ENCODE peak calls at places on chromosomes 13 and 19, in seven cellular contexts. B is stimulated activated CD4-positive, alpha-beta T cell treated with anti-CD3 and anti-CD28 coated beads, Interleukin-2, amount 100 ng/mL, for 48 hours; M is activated CD4-positive, alpha-beta T cell treated with anti-CD3 and anti-CD28 coated beads, Interleukin-2, amount 10 ng/mL, durations not matched to agents 7 days and 5 days; D is CD8-positive, alpha-beta T cell; Y is T-helper 9 cell; A is mammary epithelial cell; Z is frontal cortex. S is an unnamed sample.

GRCh38 chr13:27403252-27403678 is 21.2 kb upstream of the GTF3A start:
- DNase-seq in B (no peak), M (no peak), D (no peak), Y (no peak), A (peak), Z (no peak), S (peak)

GRCh38 chr19:39401549-39402416 is 4.9 kb upstream of the ZFP36 start:
- DNase-seq in B (peak), M (peak), D (peak), Y (peak), A (peak), Z (no peak), S (peak)

GRCh38 chr13:99608345-99608744 is 107.1 kb downstream of the TM9SF2 start:
- DNase-seq in B (no peak), M (no peak), D (no peak), Y (no peak), A (no peak), Z (no peak), S (no peak)

GRCh38 chr19:38729653-38730469 is 14.4 kb downstream of the CAPN12 start:
- DNase-seq in B (peak), M (peak), D (peak), Y (peak), A (peak), Z (no peak), S (peak)

GRCh38 chr13:23399254-23399796 is 34.2 kb downstream of the SACS start:
- DNase-seq in B (no peak), M (no peak), D (no peak), Y (no peak), A (no peak), Z (no peak), S (no peak)

GRCh38 chr13:53124568-53125094 is 96.0 kb downstream of the OLFM4 start:
- DNase-seq in B (no peak), M (no peak), D (no peak), Y (no peak), A (no peak), Z (no peak), S (no peak)

GRCh38 chr13:109673477-109673876 is 112.9 kb downstream of the IRS2 start:
- DNase-seq in B (no peak), M (no peak), D (no peak), Y (no peak), A (no peak), Z (no peak), S (no peak)

GRCh38 chr19:5403968-5404640 is 51.1 kb upstream of the ZNRF4 start:
- DNase-seq in B (peak), M (peak), D (peak), Y (peak), A (peak), Z (no peak), S (peak)

GRCh38 chr13:34243396-34243795 is 425.4 kb downstream of the RFC3 start:
- DNase-seq in B (no peak), M (no peak), D (no peak), Y (no peak), A (no peak), Z (no peak), S (no peak)

GRCh38 chr13:99085139-99085845 is 107.4 kb upstream of the DOCK9 start:
- DNase-seq in B (no peak), M (peak), D (no peak), Y (peak), A (no peak), Z (no peak), S (no peak)

GRCh38 chr19:36771275-36772231 is 1.1 kb downstream of the ZNF850 start:
- DNase-seq in B (peak), M (peak), D (no peak), Y (no peak), A (peak), Z (peak), S (peak)

GRCh38 chr13:84917252-84917878 is 881.9 kb downstream of the SLITRK6 start:
- DNase-seq in B (no peak), M (no peak), D (no peak), Y (no peak), A (peak), Z (no peak), S (no peak)

GRCh38 chr19:40416918-40417713 is 3.9 kb upstream of the PRX start:
- DNase-seq in B (no peak), M (no peak), D (no peak), Y (no peak), A (peak), Z (no peak), S (no peak)

GRCh38 chr13:61954092-61954491 is 538.4 kb upstream of the PCDH20 start:
- DNase-seq in B (no peak), M (no peak), D (no peak), Y (no peak), A (no peak), Z (peak), S (no peak)

GRCh38 chr19:16883518-16883917 is 5.3 kb upstream of the F2RL3 start:
- DNase-seq in B (no peak), M (no peak), D (no peak), Y (no peak), A (peak), Z (no peak), S (no peak)

GRCh38 chr19:17579523-17580244 is 24.2 kb downstream of the COLGALT1 start:
- DNase-seq in B (peak), M (peak), D (no peak), Y (no peak), A (peak), Z (peak), S (peak)

GRCh38 chr19:20558011-20558410 is 7.6 kb downstream of the ZNF737 start:
- DNase-seq in B (no peak), M (peak), D (no peak), Y (no peak), A (no peak), Z (no peak), S (no peak)

GRCh38 chr19:36031308-36031707 is 1.4 kb downstream of the CLIP3 start:
- DNase-seq in B (no peak), M (no peak), D (no peak), Y (no peak), A (no peak), Z (no peak), S (no peak)

GRCh38 chr19:52993342-52994178 is 20.2 kb upstream of the ERVV-1 start:
- DNase-seq in B (peak), M (peak), D (peak), Y (peak), A (peak), Z (peak), S (peak)

GRCh38 chr13:35866801-35867200 is 264.4 kb downstream of the DCLK1 start:
- DNase-seq in B (no peak), M (no peak), D (no peak), Y (no peak), A (no peak), Z (no peak), S (peak)

GRCh38 chr19:46967578-46968018 is 52.0 kb upstream of the NPAS1 start:
- DNase-seq in B (no peak), M (peak), D (no peak), Y (peak), A (no peak), Z (no peak), S (peak)

GRCh38 chr13:100721885-100722512 is 47.4 kb upstream of the TMTC4 start:
- DNase-seq in B (peak), M (peak), D (peak), Y (peak), A (peak), Z (no peak), S (peak)

GRCh38 chr19:30567535-30568232 is 195.5 kb downstream of the ZNF536 start:
- DNase-seq in B (no peak), M (no peak), D (no peak), Y (no peak), A (no peak), Z (no peak), S (no peak)

GRCh38 chr13:53782400-53783030 is 753.9 kb downstream of the OLFM4 start:
- DNase-seq in B (peak), M (peak), D (no peak), Y (no peak), A (peak), Z (peak), S (peak)

GRCh38 chr13:113734099-113734825 is 24.8 kb upstream of the TMEM255B start:
- DNase-seq in B (no peak), M (no peak), D (no peak), Y (no peak), A (no peak), Z (no peak), S (no peak)

GRCh38 chr13:111844682-111845081 is 222.3 kb upstream of the SOX1 start:
- DNase-seq in B (no peak), M (no peak), D (no peak), Y (no peak), A (no peak), Z (no peak), S (no peak)

GRCh38 chr13:42484396-42484795 is 89.6 kb upstream of the TNFSF11 start:
- DNase-seq in B (no peak), M (no peak), D (no peak), Y (no peak), A (peak), Z (no peak), S (peak)

GRCh38 chr19:1856698-1857603 is 6.4 kb downstream of the KLF16 start:
- DNase-seq in B (peak), M (no peak), D (no peak), Y (no peak), A (peak), Z (peak), S (no peak)

GRCh38 chr13:59439776-59440428 is 723.8 kb downstream of the DIAPH3 start:
- DNase-seq in B (no peak), M (no peak), D (no peak), Y (no peak), A (no peak), Z (no peak), S (no peak)

GRCh38 chr19:22491746-22492145 is 69.6 kb upstream of the ZNF98 start:
- DNase-seq in B (no peak), M (no peak), D (no peak), Y (no peak), A (no peak), Z (no peak), S (no peak)

GRCh38 chr13:87925006-87925405 is 253.8 kb downstream of the SLITRK5 start:
- DNase-seq in B (no peak), M (no peak), D (no peak), Y (no peak), A (no peak), Z (no peak), S (no peak)

GRCh38 chr19:45823182-45823581 is 8.1 kb upstream of the RSPH6A start:
- DNase-seq in B (no peak), M (no peak), D (no peak), Y (no peak), A (no peak), Z (no peak), S (no peak)

GRCh38 chr19:50384685-50385535 is 763 bp downstream of the POLD1 start:
- DNase-seq in B (no peak), M (no peak), D (no peak), Y (no peak), A (peak), Z (no peak), S (peak)

GRCh38 chr13:42099962-42100675 is 51.7 kb downstream of the DGKH start:
- DNase-seq in B (no peak), M (no peak), D (no peak), Y (no peak), A (no peak), Z (no peak), S (no peak)

GRCh38 chr13:30153871-30154426 is 153.4 kb downstream of the KATNAL1 start:
- DNase-seq in B (no peak), M (no peak), D (no peak), Y (no peak), A (no peak), Z (no peak), S (no peak)

GRCh38 chr19:39341122-39341719 is 1.0 kb upstream of the SAMD4B start:
- DNase-seq in B (no peak), M (peak), D (no peak), Y (no peak), A (no peak), Z (no peak), S (peak)

GRCh38 chr13:46663644-46664043 is 110.7 kb downstream of the LRCH1 start:
- DNase-seq in B (no peak), M (no peak), D (no peak), Y (no peak), A (no peak), Z (no peak), S (no peak)

GRCh38 chr19:10760268-10760944 is 42.5 kb downstream of the DNM2 start:
- DNase-seq in B (peak), M (peak), D (no peak), Y (peak), A (no peak), Z (no peak), S (peak)

S was measured in MG63.